ENCODE peak calls at places on chromosome 2, in seven cellular contexts. L, M, O, U, W, B and K are unnamed samples.
A peak's percentile ranks its signal among the peaks of the same experiment; 100 is the strongest.

GRCh38 chr2:215358312-215358845 is 46.5 kb downstream of the ATIC start:
- DNase-seq in L (no peak), M (no peak), O (no peak), U (no peak), W (no peak), B (no peak), K (no peak)

GRCh38 chr2:191935247-191935646 is 88.4 kb upstream of the CAVIN2 start:
- DNase-seq in L (no peak), M (no peak), O (peak; percentile 22), U (no peak), W (no peak), B (peak; percentile 27), K (no peak)

GRCh38 chr2:100840519-100840918 is 20.6 kb downstream of the NPAS2 start:
- DNase-seq in L (no peak), M (no peak), O (no peak), U (no peak), W (no peak), B (no peak), K (no peak)

GRCh38 chr2:26429779-26430654 is 28.3 kb downstream of the DRC1 start:
- DNase-seq in L (no peak), M (peak; percentile 16), O (no peak), U (no peak), W (no peak), B (no peak), K (peak; percentile 10)

GRCh38 chr2:204751472-204751871 is 206.2 kb downstream of the PARD3B start:
- DNase-seq in L (no peak), M (no peak), O (no peak), U (no peak), W (no peak), B (no peak), K (no peak)

GRCh38 chr2:38723173-38723572 is 28.0 kb downstream of the SRSF7 start:
- DNase-seq in L (no peak), M (no peak), O (no peak), U (no peak), W (peak; percentile 7), B (no peak), K (no peak)

GRCh38 chr2:133377599-133377998 is 190.7 kb downstream of the NCKAP5 start:
- DNase-seq in L (no peak), M (no peak), O (peak; percentile 38), U (no peak), W (no peak), B (no peak), K (no peak)

GRCh38 chr2:72989770-72990556 is 72.6 kb downstream of the EMX1 start:
- DNase-seq in L (no peak), M (peak; percentile 60), O (no peak), U (no peak), W (peak; percentile 14), B (no peak), K (no peak)

GRCh38 chr2:134410831-134411231 is 157.0 kb downstream of the MGAT5 start:
- DNase-seq in L (no peak), M (peak; percentile 81), O (no peak), U (no peak), W (no peak), B (no peak), K (no peak)

GRCh38 chr2:10977636-10978035 is 65.9 kb downstream of the KCNF1 start:
- DNase-seq in L (no peak), M (peak; percentile 9), O (no peak), U (no peak), W (no peak), B (peak; percentile 35), K (no peak)

GRCh38 chr2:166539340-166540162 is 45.5 kb upstream of the SCN7A start:
- DNase-seq in L (peak; percentile 59), M (peak; percentile 43), O (peak; percentile 84), U (no peak), W (no peak), B (peak; percentile 79), K (peak; percentile 14)

GRCh38 chr2:220736778-220737177 is 835.3 kb downstream of the EPHA4 start:
- DNase-seq in L (no peak), M (no peak), O (no peak), U (no peak), W (no peak), B (no peak), K (no peak)

GRCh38 chr2:101704046-101704466 is 6.5 kb downstream of the MAP4K4 start:
- DNase-seq in L (no peak), M (peak; percentile 81), O (peak; percentile 41), U (no peak), W (peak; percentile 61), B (no peak), K (no peak)

GRCh38 chr2:85734942-85735608 is 18.7 kb upstream of the ATOH8 start:
- DNase-seq in L (no peak), M (peak; percentile 60), O (no peak), U (no peak), W (no peak), B (no peak), K (no peak)

GRCh38 chr2:100801402-100801801 is 18.5 kb upstream of the NPAS2 start:
- DNase-seq in L (no peak), M (peak; percentile 40), O (no peak), U (no peak), W (no peak), B (no peak), K (no peak)

GRCh38 chr2:152054593-152054992 is 44.3 kb downstream of the CACNB4 start:
- DNase-seq in L (no peak), M (peak; percentile 95), O (peak; percentile 68), U (no peak), W (no peak), B (no peak), K (no peak)

GRCh38 chr2:23378496-23378895 is 6.5 kb upstream of the KLHL29 start:
- DNase-seq in L (no peak), M (no peak), O (no peak), U (no peak), W (no peak), B (no peak), K (no peak)

GRCh38 chr2:172813314-172813888 is 77.8 kb downstream of the RAPGEF4 start:
- DNase-seq in L (no peak), M (peak; percentile 29), O (peak; percentile 26), U (no peak), W (no peak), B (peak; percentile 50), K (no peak)

GRCh38 chr2:169081551-169081950 is 12.2 kb downstream of the DHRS9 start:
- DNase-seq in L (no peak), M (peak; percentile 51), O (no peak), U (no peak), W (no peak), B (no peak), K (no peak)

GRCh38 chr2:30880516-30880915 is 73.3 kb upstream of the CAPN13 start:
- DNase-seq in L (no peak), M (no peak), O (no peak), U (no peak), W (no peak), B (no peak), K (no peak)

GRCh38 chr2:169189123-169189522 is 119.8 kb downstream of the DHRS9 start:
- DNase-seq in L (no peak), M (peak; percentile 40), O (no peak), U (no peak), W (no peak), B (no peak), K (no peak)

DNA sequence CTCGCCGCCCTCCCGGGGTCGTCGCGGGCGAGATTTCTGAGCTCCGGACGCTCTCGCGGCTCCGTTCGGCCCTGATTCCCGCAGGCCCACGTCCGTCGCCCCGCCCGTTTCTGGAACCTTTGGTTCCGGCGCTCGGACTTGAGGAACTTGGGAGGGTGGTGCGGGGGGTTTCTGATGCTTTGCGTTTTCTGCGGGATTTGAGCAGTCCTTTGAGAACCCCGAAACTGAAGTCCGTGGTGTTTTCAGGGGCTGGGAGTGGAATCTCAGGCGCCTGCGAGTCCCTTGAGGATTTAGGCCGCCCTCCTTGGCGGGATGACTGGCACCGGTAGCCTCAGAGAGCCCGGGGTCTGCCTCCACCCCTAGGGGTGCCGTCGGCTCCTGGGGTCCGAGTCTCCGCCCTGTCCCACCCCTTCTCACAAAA is 336 bp downstream of the THNSL2 start:
- DNase-seq in L (peak; percentile 11), M (no peak), O (no peak), U (no peak), W (peak; percentile 34), B (no peak), K (no peak)
- TF ChIP-seq CTCF in L (no peak), M (peak; percentile 2), O (no peak), U (no peak), W (no peak), B (no peak), K (no peak)

GRCh38 chr2:180520206-180520605 is 460.2 kb upstream of the UBE2E3 start:
- DNase-seq in L (no peak), M (no peak), O (no peak), U (no peak), W (no peak), B (peak; percentile 2), K (no peak)
- TF ChIP-seq CTCF in L (no peak), M (no peak), O (peak; percentile 21), U (no peak), W (no peak), B (no peak), K (no peak)

GRCh38 chr2:159116922-159117321 is 148.5 kb downstream of the TANC1 start:
- DNase-seq in L (no peak), M (no peak), O (no peak), U (no peak), W (no peak), B (no peak), K (no peak)

GRCh38 chr2:159117658-159118057 is 149.2 kb downstream of the TANC1 start:
- DNase-seq in L (no peak), M (no peak), O (no peak), U (no peak), W (no peak), B (no peak), K (no peak)

GRCh38 chr2:159118115-159118858 is 149.8 kb downstream of the TANC1 start:
- DNase-seq in L (peak; percentile 93), M (peak; percentile 74), O (peak; percentile 84), U (peak; percentile 87), W (peak; percentile 88), B (peak; percentile 92), K (peak; percentile 77)

GRCh38 chr2:159119652-159120257 is 151.3 kb downstream of the TANC1 start:
- DNase-seq in L (no peak), M (no peak), O (no peak), U (no peak), W (peak; percentile 37), B (peak; percentile 67), K (no peak)

GRCh38 chr2:159118859-159119510 is 150.5 kb downstream of the TANC1 start:
- DNase-seq in L (no peak), M (no peak), O (no peak), U (no peak), W (no peak), B (no peak), K (no peak)
- TF ChIP-seq CTCF in L (no peak), M (no peak), O (peak; percentile 1), U (no peak), W (no peak), B (no peak), K (no peak)

DNA sequence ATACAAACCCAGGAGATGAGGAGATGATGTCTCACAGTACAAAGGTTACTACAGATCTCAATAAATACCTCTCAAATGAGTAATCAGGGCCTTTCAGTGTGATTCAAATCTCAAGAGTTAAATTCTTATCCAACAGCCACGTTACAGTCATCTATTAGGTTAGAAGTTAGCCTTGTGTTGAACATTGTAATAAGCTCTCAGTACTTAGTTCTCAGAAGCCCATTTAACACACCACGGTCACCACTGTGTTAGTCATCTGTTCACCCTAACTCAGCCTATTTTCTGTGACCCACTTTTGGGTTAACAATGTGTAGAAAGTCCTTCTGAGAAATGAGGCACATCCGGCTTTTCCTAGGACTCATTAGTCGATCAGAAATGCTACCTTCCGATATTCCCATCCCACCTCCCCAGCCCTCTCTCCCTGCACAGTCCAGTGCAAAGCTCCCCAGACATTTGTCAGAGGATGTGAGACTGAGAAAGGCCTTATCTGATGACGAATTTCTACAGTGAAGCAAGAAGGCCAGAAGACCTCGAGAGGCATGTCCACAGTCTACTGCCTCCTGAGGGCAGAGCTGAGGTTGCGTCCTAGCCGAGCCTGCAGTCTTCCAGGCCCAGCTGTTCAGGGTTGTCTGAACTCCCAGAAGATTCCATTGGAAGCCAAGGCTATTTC is 92.5 kb downstream of the ACTR2 start:
- DNase-seq in L (no peak), M (peak; percentile 98), O (peak; percentile 29), U (no peak), W (no peak), B (no peak), K (no peak)
- TF ChIP-seq CTCF in L (peak; percentile 30), M (peak; percentile 69), O (peak; percentile 28), U (peak; percentile 20), W (no peak), B (peak; percentile 60), K (no peak)